ENCODE peak calls at places on chromosome 18, in ten cellular contexts. X is chondrocyte; O is AG20443; I is EH; Y is sciatic nerve; V is stimulated activated CD4-positive, alpha-beta T cell treated with anti-CD3 and anti-CD28 coated beads, TNF-alpha, amount 100 ng/mL, for 4 hours; N is endothelial cell; F is kidney epithelial cell; Z is NCI-H82; J is GM23248. Q is an unnamed sample.

GRCh38 chr18:77107218-77107815 is 25.3 kb downstream of the MBP start:
- DNase-seq in X (no peak), O (no peak), I (no peak), Y (no peak), V (no peak), N (no peak), F (no peak), Z (no peak), J (no peak), Q (no peak)

GRCh38 chr18:24014986-24015896 is 687 bp downstream of the TTC39C start:
- DNase-seq in X (no peak), O (peak), I (peak), Y (peak), V (peak), N (peak), F (no peak), Z (peak), J (peak), Q (peak)

GRCh38 chr18:74714796-74715195 is 117.1 kb downstream of the ZNF407 start:
- DNase-seq in X (no peak), O (no peak), I (no peak), Y (no peak), V (no peak), N (peak), F (no peak), Z (no peak), J (no peak), Q (no peak)

GRCh38 chr18:79797518-79798345 is at the start of gene KCNG2:
- DNase-seq in X (peak), O (peak), I (no peak), Y (peak), V (no peak), N (peak), F (no peak), Z (peak), J (peak), Q (no peak)

GRCh38 chr18:11871501-11871900 is 20.3 kb downstream of the CHMP1B start:
- DNase-seq in X (no peak), O (no peak), I (no peak), Y (no peak), V (no peak), N (no peak), F (no peak), Z (no peak), J (no peak), Q (no peak)

GRCh38 chr18:64171576-64171975 is 22.7 kb upstream of the LINC00305 start:
- DNase-seq in X (no peak), O (no peak), I (no peak), Y (no peak), V (no peak), N (no peak), F (no peak), Z (no peak), J (no peak), Q (no peak)

GRCh38 chr18:35024965-35025364 is 16.2 kb upstream of the MAPRE2 start:
- DNase-seq in X (no peak), O (peak), I (peak), Y (peak), V (no peak), N (no peak), F (no peak), Z (no peak), J (peak), Q (no peak)

GRCh38 chr18:12271376-12272235 is 17.4 kb downstream of the CIDEA start:
- DNase-seq in X (no peak), O (peak), I (peak), Y (peak), V (peak), N (peak), F (no peak), Z (peak), J (peak), Q (peak)

GRCh38 chr18:51953521-51953920 is 386.5 kb upstream of the DCC start:
- DNase-seq in X (no peak), O (no peak), I (no peak), Y (no peak), V (no peak), N (no peak), F (peak), Z (peak), J (no peak), Q (no peak)

GRCh38 chr18:702957-703659 is 9.3 kb downstream of the ENOSF1 start:
- DNase-seq in X (no peak), O (peak), I (peak), Y (no peak), V (no peak), N (no peak), F (peak), Z (no peak), J (peak), Q (peak)

GRCh38 chr18:36354989-36355388 is 57.5 kb downstream of the FHOD3 start:
- DNase-seq in X (no peak), O (peak), I (peak), Y (no peak), V (no peak), N (no peak), F (no peak), Z (no peak), J (peak), Q (peak)

GRCh38 chr18:32775628-32776027 is 2.8 kb upstream of the KLHL14 start:
- DNase-seq in X (no peak), O (no peak), I (no peak), Y (no peak), V (no peak), N (no peak), F (no peak), Z (no peak), J (no peak), Q (no peak)

GRCh38 chr18:37537868-37538525 is 27.6 kb downstream of the CELF4 start:
- DNase-seq in X (no peak), O (peak), I (peak), Y (peak), V (peak), N (peak), F (peak), Z (peak), J (peak), Q (peak)

GRCh38 chr18:35619468-35619867 is 37.9 kb downstream of the GALNT1 start:
- DNase-seq in X (no peak), O (peak), I (no peak), Y (no peak), V (no peak), N (no peak), F (no peak), Z (no peak), J (peak), Q (no peak)

GRCh38 chr18:46793565-46793964 is 36.7 kb upstream of the ST8SIA5 start:
- DNase-seq in X (no peak), O (no peak), I (no peak), Y (no peak), V (no peak), N (no peak), F (no peak), Z (peak), J (no peak), Q (peak)

GRCh38 chr18:69701305-69701704 is 246.4 kb downstream of the CD226 start:
- DNase-seq in X (no peak), O (no peak), I (no peak), Y (no peak), V (no peak), N (no peak), F (no peak), Z (no peak), J (no peak), Q (no peak)

GRCh38 chr18:75244914-75245313 is 34.3 kb downstream of the TSHZ1 start:
- DNase-seq in X (no peak), O (no peak), I (no peak), Y (no peak), V (no peak), N (no peak), F (no peak), Z (no peak), J (no peak), Q (no peak)

GRCh38 chr18:50558948-50559749 is 738 bp upstream of the MAPK4 start:
- DNase-seq in X (no peak), O (no peak), I (no peak), Y (no peak), V (no peak), N (peak), F (no peak), Z (no peak), J (no peak), Q (no peak)

GRCh38 chr18:50373531-50373930 is 1.3 kb upstream of the SKA1 start:
- DNase-seq in X (no peak), O (no peak), I (no peak), Y (no peak), V (no peak), N (no peak), F (no peak), Z (peak), J (no peak), Q (no peak)

GRCh38 chr18:54203914-54204313 is 20.6 kb downstream of the MBD2 start:
- DNase-seq in X (no peak), O (no peak), I (no peak), Y (no peak), V (no peak), N (no peak), F (no peak), Z (peak), J (no peak), Q (no peak)

GRCh38 chr18:79540161-79540913 is 139.3 kb upstream of the CTDP1 start:
- DNase-seq in X (peak), O (no peak), I (no peak), Y (peak), V (no peak), N (no peak), F (no peak), Z (no peak), J (peak), Q (no peak)

GRCh38 chr18:22613058-22613690 is 195.5 kb upstream of the CTAGE1 start:
- DNase-seq in X (no peak), O (no peak), I (no peak), Y (no peak), V (no peak), N (no peak), F (no peak), Z (no peak), J (no peak), Q (no peak)

GRCh38 chr18:79677221-79677620 is 2.4 kb upstream of the CTDP1 start:
- DNase-seq in X (no peak), O (no peak), I (no peak), Y (no peak), V (no peak), N (no peak), F (no peak), Z (no peak), J (peak), Q (no peak)

GRCh38 chr18:56479836-56480235 is 158.6 kb downstream of the TXNL1 start:
- DNase-seq in X (no peak), O (no peak), I (no peak), Y (no peak), V (no peak), N (no peak), F (no peak), Z (no peak), J (no peak), Q (no peak)

GRCh38 chr18:36187138-36187825 is at the start of gene MOCOS:
- DNase-seq in X (no peak), O (peak), I (peak), Y (peak), V (peak), N (peak), F (peak), Z (peak), J (peak), Q (peak)

GRCh38 chr18:13390711-13391110 is 172.2 kb downstream of the LDLRAD4 start:
- DNase-seq in X (no peak), O (no peak), I (no peak), Y (no peak), V (no peak), N (no peak), F (no peak), Z (no peak), J (no peak), Q (no peak)

GRCh38 chr18:63775166-63775730 is at the start of gene SERPINB7:
- DNase-seq in X (no peak), O (peak), I (peak), Y (no peak), V (no peak), N (no peak), F (peak), Z (no peak), J (peak), Q (peak)

GRCh38 chr18:48735856-48736255 is 197.0 kb downstream of the CTIF start:
- DNase-seq in X (no peak), O (no peak), I (no peak), Y (no peak), V (no peak), N (no peak), F (no peak), Z (no peak), J (no peak), Q (no peak)

GRCh38 chr18:79611040-79611681 is 68.4 kb upstream of the CTDP1 start:
- DNase-seq in X (peak), O (peak), I (peak), Y (peak), V (no peak), N (no peak), F (peak), Z (no peak), J (peak), Q (peak)

GRCh38 chr18:49177071-49177470 is 226.3 kb upstream of the SMAD7 start:
- DNase-seq in X (no peak), O (no peak), I (no peak), Y (no peak), V (no peak), N (no peak), F (no peak), Z (no peak), J (no peak), Q (peak)

GRCh38 chr18:73908323-73908722 is 239.3 kb downstream of the FBXO15 start:
- DNase-seq in X (no peak), O (peak), I (peak), Y (no peak), V (no peak), N (peak), F (no peak), Z (no peak), J (peak), Q (peak)

GRCh38 chr18:30971338-30971956 is 71.1 kb downstream of the DSC3 start:
- DNase-seq in X (no peak), O (peak), I (peak), Y (no peak), V (no peak), N (no peak), F (no peak), Z (peak), J (peak), Q (peak)

GRCh38 chr18:60047556-60047955 is 147.8 kb downstream of the PMAIP1 start:
- DNase-seq in X (no peak), O (no peak), I (peak), Y (no peak), V (no peak), N (no peak), F (no peak), Z (no peak), J (peak), Q (peak)

GRCh38 chr18:51137051-51137729 is 60.3 kb downstream of the MEX3C start:
- DNase-seq in X (no peak), O (no peak), I (peak), Y (no peak), V (no peak), N (no peak), F (no peak), Z (no peak), J (peak), Q (peak)

GRCh38 chr18:51767293-51767692 is 569.8 kb upstream of the MEX3C start:
- DNase-seq in X (no peak), O (no peak), I (no peak), Y (no peak), V (no peak), N (no peak), F (no peak), Z (no peak), J (no peak), Q (no peak)

Q was measured in ELR.